ENCODE peak calls at places on chromosome 2, in five cellular contexts. K, Y, A, O and R are unnamed samples. For H3K27me3, the result is how much of the 10 kb centered on the place peaks cover.

GRCh38 chr2:6372317-6372903 is 493.3 kb downstream of the CMPK2 start:
- DNase-seq in K (no peak), Y (no peak), A (no peak), O (no peak), R (peak)

GRCh38 chr2:134254836-134255235 is 964 bp downstream of the MGAT5 start:
- DNase-seq in K (no peak), Y (no peak), A (no peak), O (no peak), R (no peak)

GRCh38 chr2:48568551-48568950 is 38.6 kb downstream of the STON1 start:
- DNase-seq in K (no peak), Y (no peak), A (no peak), O (no peak), R (no peak)

GRCh38 chr2:183665403-183665802 is 541.2 kb downstream of the NUP35 start:
- DNase-seq in K (no peak), Y (no peak), A (no peak), O (no peak), R (no peak)

GRCh38 chr2:121832992-121833732 is 77.7 kb downstream of the TSN start:
- DNase-seq in K (no peak), Y (no peak), A (no peak), O (no peak), R (no peak)

GRCh38 chr2:31318360-31319336 is 84.7 kb downstream of the EHD3 start:
- DNase-seq in K (peak), Y (peak), A (no peak), O (peak), R (no peak)

GRCh38 chr2:72236445-72237067 is 88.9 kb upstream of the CYP26B1 start:
- DNase-seq in K (no peak), Y (no peak), A (peak), O (peak), R (peak)

GRCh38 chr2:146992057-146992456 is 852.8 kb upstream of the ACVR2A start:
- DNase-seq in K (no peak), Y (no peak), A (no peak), O (no peak), R (no peak)

GRCh38 chr2:127953128-127953718 is 67.5 kb upstream of the AMMECR1L start:
- DNase-seq in K (no peak), Y (peak), A (no peak), O (no peak), R (no peak)

GRCh38 chr2:10654069-10654468 is 35.7 kb downstream of the NOL10 start:
- DNase-seq in K (no peak), Y (no peak), A (peak), O (peak), R (peak)

DNA sequence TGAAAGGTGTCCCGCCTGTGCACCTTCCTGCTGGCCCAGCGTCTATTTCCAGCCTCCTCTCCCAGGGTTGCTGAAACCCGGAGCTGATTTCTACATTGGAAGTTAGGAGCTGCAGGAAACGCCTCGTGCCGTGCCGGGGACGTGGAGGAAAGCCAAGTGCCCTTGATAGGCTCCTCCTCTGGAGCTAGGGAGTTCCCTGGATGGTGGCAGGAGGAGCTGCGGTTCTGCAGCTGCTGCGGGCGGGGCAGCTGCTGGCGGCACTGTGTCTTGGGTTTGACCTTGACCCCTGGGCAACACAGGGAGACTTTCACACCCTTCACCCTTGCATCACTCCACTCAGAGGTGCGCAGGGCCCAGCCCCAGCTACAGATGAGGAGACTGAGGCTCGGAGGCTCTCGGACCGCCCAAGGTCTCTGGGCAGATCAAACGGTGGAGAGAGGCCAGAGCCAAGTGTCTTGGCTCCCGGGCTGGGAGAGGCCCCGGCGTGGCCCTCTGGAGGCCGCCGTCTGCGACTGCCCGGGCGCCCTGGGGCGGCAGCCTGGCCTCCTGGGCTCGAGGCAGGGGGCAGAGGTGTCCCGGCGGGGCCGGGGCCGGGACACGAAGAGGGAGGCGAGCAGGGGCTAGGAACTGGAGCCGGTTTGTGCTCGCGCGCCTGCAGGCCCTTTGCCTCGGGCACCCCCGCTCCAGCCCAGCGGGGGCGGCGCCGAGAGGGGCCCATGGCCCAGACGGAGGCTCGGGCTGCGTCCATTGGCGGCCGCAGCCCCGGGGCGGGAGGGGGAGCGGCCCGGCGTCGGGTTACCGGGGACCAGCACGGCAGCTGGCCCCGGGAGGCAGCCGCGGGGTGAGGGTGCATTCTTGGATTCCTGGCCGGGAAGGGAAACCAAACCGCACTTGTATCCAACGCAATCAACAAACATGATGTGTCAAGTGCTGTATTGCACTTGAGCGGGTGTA is 129.7 kb upstream of the SLC1A4 start:
- DNase-seq in K (peak), Y (peak), A (peak), O (peak), R (peak)
- H3K4me3 ChIP-seq in K (peak), Y (peak), A (peak), O (no peak), R (peak)

GRCh38 chr2:240293126-240293864 is 142.2 kb upstream of the GPC1 start:
- DNase-seq in K (peak), Y (no peak), A (no peak), O (no peak), R (no peak)
- H3K27me3 ChIP-seq in K (under half), Y (under half), A (under half), O (under half), R (under half)

GRCh38 chr2:27715318-27716165 is 51.9 kb downstream of the SLC4A1AP start:
- DNase-seq in K (no peak), Y (peak), A (no peak), O (no peak), R (peak)
- H3K4me3 ChIP-seq in K (peak), Y (peak), A (peak), O (no peak), R (peak)

GRCh38 chr2:16327311-16327710 is 338.3 kb downstream of the CYRIA start:
- DNase-seq in K (no peak), Y (no peak), A (no peak), O (no peak), R (no peak)
- H3K27me3 ChIP-seq in K (under half), Y (under half), A (under half), O (under half), R (under half)